ENCODE peak calls at places on chromosomes 16 and 17, in eight cellular contexts. B is K562; T is stimulated activated naive CD8-positive, alpha-beta T cell treated with anti-CD3 and anti-CD28 coated beads, Interleukin-15, amount 100 ng/mL, for 72 hours; I is activated CD8-positive, alpha-beta T cell treated with anti-CD3 and anti-CD28 coated beads for 36 hours; U is activated CD4-positive, alpha-beta T cell treated with anti-CD3 and anti-CD28 coated beads for 36 hours; X is WTC11; A is activated T-cell treated with anti-CD3 and anti-CD28 coated beads, Interleukin-2, amount 50 U/mL, for 72 hours; J is heart right ventricle. S is an unnamed sample.

GRCh38 chr17:69523252-69523861 is 108.9 kb downstream of the MAP2K6 start:
- ATAC-seq in B (peak; percentile 38), T (peak; percentile 33), I (peak; percentile 37), U (no peak), X (peak; percentile 81), A (no peak), J (peak; percentile 72), S (peak; percentile 37)

GRCh38 chr17:55005520-55005919 is 37.0 kb downstream of the STXBP4 start:
- ATAC-seq in B (peak; percentile 75), T (no peak), I (peak; percentile 56), U (no peak), X (peak; percentile 89), A (no peak), J (no peak), S (peak; percentile 23)

GRCh38 chr16:11560701-11561439 is 25.8 kb downstream of the LITAF start:
- ATAC-seq in B (no peak), T (peak; percentile 98), I (peak; percentile 94), U (peak; percentile 93), X (peak; percentile 39), A (peak; percentile 96), J (peak; percentile 44), S (peak; percentile 93)

GRCh38 chr17:59695943-59696681 is 11.1 kb downstream of the PTRH2 start:
- ATAC-seq in B (peak; percentile 66), T (peak; percentile 57), I (no peak), U (no peak), X (no peak), A (peak; percentile 33), J (no peak), S (no peak)

GRCh38 chr16:2149630-2150417 is 1.4 kb downstream of the RAB26 start:
- ATAC-seq in B (no peak), T (no peak), I (no peak), U (no peak), X (peak; percentile 3), A (no peak), J (no peak), S (no peak)

GRCh38 chr16:1089822-1090619 is 6.0 kb downstream of the C1QTNF8 start:
- ATAC-seq in B (peak; percentile 41), T (no peak), I (no peak), U (no peak), X (peak; percentile 63), A (no peak), J (peak; percentile 82), S (no peak)

GRCh38 chr17:38545531-38546225 is 60.1 kb downstream of the SRCIN1 start:
- ATAC-seq in B (no peak), T (no peak), I (no peak), U (no peak), X (no peak), A (no peak), J (no peak), S (no peak)

GRCh38 chr16:80323187-80323807 is 217.5 kb upstream of the DYNLRB2 start:
- ATAC-seq in B (no peak), T (no peak), I (no peak), U (no peak), X (no peak), A (no peak), J (no peak), S (no peak)

GRCh38 chr17:56674401-56674925 is 81.0 kb downstream of the NOG start:
- ATAC-seq in B (no peak), T (no peak), I (no peak), U (no peak), X (no peak), A (no peak), J (no peak), S (peak; percentile 19)

GRCh38 chr16:35750701-35751104 is 2291.3 kb downstream of the TP53TG3F start:
- ATAC-seq in B (no peak), T (no peak), I (no peak), U (no peak), X (no peak), A (no peak), J (no peak), S (no peak)

GRCh38 chr16:90046971-90047713 is 27.9 kb upstream of the DBNDD1 start:
- ATAC-seq in B (peak; percentile 93), T (peak; percentile 23), I (peak; percentile 34), U (peak; percentile 37), X (peak; percentile 21), A (peak; percentile 55), J (peak; percentile 43), S (no peak)

GRCh38 chr17:29557085-29557697 is 9.6 kb downstream of the ABHD15 start:
- ATAC-seq in B (peak; percentile 87), T (no peak), I (peak; percentile 50), U (no peak), X (no peak), A (peak; percentile 26), J (no peak), S (peak; percentile 13)

GRCh38 chr16:82735176-82735575 is 108.4 kb downstream of the CDH13 start:
- ATAC-seq in B (no peak), T (no peak), I (no peak), U (no peak), X (no peak), A (no peak), J (peak; percentile 85), S (no peak)

GRCh38 chr17:66522591-66523272 is 220.3 kb downstream of the PRKCA start:
- ATAC-seq in B (no peak), T (peak; percentile 82), I (peak; percentile 62), U (peak; percentile 40), X (no peak), A (peak; percentile 78), J (no peak), S (peak; percentile 67)

GRCh38 chr16:89693931-89694783 is 7.3 kb downstream of the SPATA2L start:
- ATAC-seq in B (no peak), T (no peak), I (no peak), U (no peak), X (no peak), A (no peak), J (no peak), S (no peak)

GRCh38 chr17:4908301-4908700 is 5.4 kb upstream of the CHRNE start:
- ATAC-seq in B (no peak), T (peak; percentile 3), I (peak; percentile 11), U (peak; percentile 27), X (peak; percentile 44), A (peak; percentile 30), J (peak; percentile 40), S (no peak)

GRCh38 chr17:58786586-58787295 is 31.1 kb downstream of the PPM1E start:
- ATAC-seq in B (no peak), T (no peak), I (no peak), U (no peak), X (no peak), A (no peak), J (no peak), S (no peak)

GRCh38 chr17:57091186-57091618 is 6.2 kb downstream of the AKAP1 start:
- ATAC-seq in B (no peak), T (no peak), I (no peak), U (no peak), X (no peak), A (no peak), J (peak; percentile 81), S (no peak)

GRCh38 chr17:31310260-31310659 is 3.6 kb downstream of the EVI2B start:
- ATAC-seq in B (peak; percentile 34), T (peak; percentile 33), I (peak; percentile 45), U (peak; percentile 31), X (no peak), A (peak; percentile 49), J (no peak), S (peak; percentile 20)

GRCh38 chr16:8730335-8730915 is 56.0 kb downstream of the ABAT start:
- ATAC-seq in B (no peak), T (no peak), I (no peak), U (no peak), X (no peak), A (no peak), J (no peak), S (no peak)

GRCh38 chr17:57605734-57606105 is 139.4 kb downstream of the CCDC182 start:
- ATAC-seq in B (no peak), T (peak; percentile 11), I (peak; percentile 3), U (no peak), X (peak; percentile 11), A (no peak), J (no peak), S (peak; percentile 0)

GRCh38 chr17:65790241-65790640 is 228.8 kb upstream of the AXIN2 start:
- ATAC-seq in B (no peak), T (no peak), I (no peak), U (no peak), X (peak; percentile 84), A (no peak), J (no peak), S (no peak)

GRCh38 chr17:83133302-83134121 is 54.1 kb downstream of the METRNL start:
- ATAC-seq in B (no peak), T (no peak), I (no peak), U (no peak), X (no peak), A (no peak), J (no peak), S (no peak)

S was measured in activated T-helper 17 cell treated with anti-CD3 and anti-CD28 coated beads, Interleukin-2, amount 50 U/mL, for 72 hours.